ENCODE peak calls at places on chromosomes 4 and X, in four cellular contexts. T is myocyte, D is NCI-H510A treated with DMSO at 0.1 percent for 48 hours, X is H9. S is an unnamed sample.

GRCh38 chr4:56348582-56348981 is 38.7 kb downstream of the AASDH start:
- DNase-seq in T (no peak), D (no peak), X (peak), S (no peak)

GRCh38 chrX:123665197-123665596 is 67.7 kb downstream of the THOC2 start:
- DNase-seq in T (no peak), D (peak), X (no peak), S (no peak)

GRCh38 chrX:100649550-100650356 is 5.8 kb downstream of the SRPX2 start:
- DNase-seq in T (peak), D (no peak), X (no peak), S (peak)

GRCh38 chrX:120262781-120263719 is 12.4 kb downstream of the ZBTB33 start:
- DNase-seq in T (no peak), D (no peak), X (peak), S (no peak)

GRCh38 chr4:183968502-183968901 is 63.4 kb downstream of the STOX2 start:
- DNase-seq in T (no peak), D (no peak), X (no peak), S (no peak)

GRCh38 chr4:11650801-11651596 is 222.3 kb upstream of the HS3ST1 start:
- DNase-seq in T (peak), D (no peak), X (no peak), S (no peak)

GRCh38 chr4:37825943-37826281 is 574 bp upstream of the PGM2 start:
- DNase-seq in T (no peak), D (no peak), X (peak), S (no peak)

GRCh38 chrX:12984629-12985303 is 9.9 kb downstream of the TMSB4X start:
- DNase-seq in T (peak), D (peak), X (no peak), S (peak)

GRCh38 chr4:153465922-153466636 is at the start of gene TMEM131L:
- DNase-seq in T (peak), D (no peak), X (peak), S (peak)

GRCh38 chr4:105605493-105605892 is 53.1 kb downstream of the ARHGEF38 start:
- DNase-seq in T (peak), D (no peak), X (no peak), S (peak)

GRCh38 chr4:61445374-61446063 is 245.4 kb downstream of the ADGRL3 start:
- DNase-seq in T (no peak), D (peak), X (no peak), S (no peak)

GRCh38 chr4:181528570-181529184 is 714.5 kb upstream of the TENM3 start:
- DNase-seq in T (peak), D (peak), X (peak), S (peak)

S was measured in H4.